ENCODE peak calls at places on chromosome 4, in seven cellular contexts. One of them, this sample, is unnamed.

GRCh38 chr4:140233811-140234696 is 80.1 kb upstream of the MAML3 start:
- DNase-seq in GM23248: peak; percentile 70
- DNase-seq in cardiac fibroblast: peak; percentile 74
- DNase-seq in ACHN: no peak
- DNase-seq in fibroblast of lung: peak; percentile 87
- DNase-seq in activated naive CD8-positive, alpha-beta T cell treated with anti-CD3 and anti-CD28 coated beads for 36 hours: no peak
- DNase-seq in activated T-cell treated with anti-CD3 and anti-CD28 coated beads for 24 hours: no peak
- DNase-seq in this sample: no peak

GRCh38 chr4:169707958-169708643 is 49.6 kb downstream of the HPF1 start:
- DNase-seq in GM23248: peak; percentile 62
- DNase-seq in cardiac fibroblast: peak; percentile 79
- DNase-seq in ACHN: no peak
- DNase-seq in fibroblast of lung: peak; percentile 71
- DNase-seq in activated naive CD8-positive, alpha-beta T cell treated with anti-CD3 and anti-CD28 coated beads for 36 hours: no peak
- DNase-seq in activated T-cell treated with anti-CD3 and anti-CD28 coated beads for 24 hours: no peak
- DNase-seq in this sample: no peak

GRCh38 chr4:40682298-40683101 is 52.8 kb upstream of the RBM47 start:
- DNase-seq in GM23248: no peak
- DNase-seq in cardiac fibroblast: no peak
- DNase-seq in ACHN: no peak
- DNase-seq in fibroblast of lung: no peak
- DNase-seq in activated naive CD8-positive, alpha-beta T cell treated with anti-CD3 and anti-CD28 coated beads for 36 hours: no peak
- DNase-seq in activated T-cell treated with anti-CD3 and anti-CD28 coated beads for 24 hours: no peak
- DNase-seq in this sample: no peak

GRCh38 chr4:71697031-71697430 is 86.8 kb downstream of the GC start:
- DNase-seq in GM23248: no peak
- DNase-seq in cardiac fibroblast: no peak
- DNase-seq in ACHN: no peak
- DNase-seq in fibroblast of lung: no peak
- DNase-seq in activated naive CD8-positive, alpha-beta T cell treated with anti-CD3 and anti-CD28 coated beads for 36 hours: no peak
- DNase-seq in activated T-cell treated with anti-CD3 and anti-CD28 coated beads for 24 hours: no peak
- DNase-seq in this sample: no peak

GRCh38 chr4:41268024-41268423 is 11.3 kb downstream of the UCHL1 start:
- DNase-seq in GM23248: no peak
- DNase-seq in cardiac fibroblast: no peak
- DNase-seq in ACHN: no peak
- DNase-seq in fibroblast of lung: no peak
- DNase-seq in activated naive CD8-positive, alpha-beta T cell treated with anti-CD3 and anti-CD28 coated beads for 36 hours: no peak
- DNase-seq in activated T-cell treated with anti-CD3 and anti-CD28 coated beads for 24 hours: no peak
- DNase-seq in this sample: no peak

GRCh38 chr4:123453006-123453685 is 56.6 kb downstream of the SPRY1 start:
- DNase-seq in GM23248: peak; percentile 66
- DNase-seq in cardiac fibroblast: peak; percentile 39
- DNase-seq in ACHN: no peak
- DNase-seq in fibroblast of lung: peak; percentile 79
- DNase-seq in activated naive CD8-positive, alpha-beta T cell treated with anti-CD3 and anti-CD28 coated beads for 36 hours: no peak
- DNase-seq in activated T-cell treated with anti-CD3 and anti-CD28 coated beads for 24 hours: no peak
- DNase-seq in this sample: no peak

GRCh38 chr4:54784188-54784671 is 126.5 kb downstream of the KIT start:
- DNase-seq in GM23248: peak; percentile 96
- DNase-seq in cardiac fibroblast: peak; percentile 92
- DNase-seq in ACHN: no peak
- DNase-seq in fibroblast of lung: peak; percentile 34
- DNase-seq in activated naive CD8-positive, alpha-beta T cell treated with anti-CD3 and anti-CD28 coated beads for 36 hours: no peak
- DNase-seq in activated T-cell treated with anti-CD3 and anti-CD28 coated beads for 24 hours: no peak
- DNase-seq in this sample: peak; percentile 69

GRCh38 chr4:151806511-151806927 is 45.7 kb upstream of the GATB start:
- DNase-seq in GM23248: peak; percentile 84
- DNase-seq in cardiac fibroblast: peak; percentile 57
- DNase-seq in ACHN: peak; percentile 37
- DNase-seq in fibroblast of lung: peak; percentile 87
- DNase-seq in activated naive CD8-positive, alpha-beta T cell treated with anti-CD3 and anti-CD28 coated beads for 36 hours: no peak
- DNase-seq in activated T-cell treated with anti-CD3 and anti-CD28 coated beads for 24 hours: no peak
- DNase-seq in this sample: peak; percentile 23

GRCh38 chr4:102824398-102824797 is 3.0 kb downstream of the UBE2D3 start:
- DNase-seq in GM23248: peak; percentile 36
- DNase-seq in cardiac fibroblast: no peak
- DNase-seq in ACHN: no peak
- DNase-seq in fibroblast of lung: peak; percentile 5
- DNase-seq in activated naive CD8-positive, alpha-beta T cell treated with anti-CD3 and anti-CD28 coated beads for 36 hours: no peak
- DNase-seq in activated T-cell treated with anti-CD3 and anti-CD28 coated beads for 24 hours: no peak
- DNase-seq in this sample: no peak

GRCh38 chr4:122783301-122784215 is 43.1 kb upstream of the FGF2 start:
- DNase-seq in GM23248: peak; percentile 96
- DNase-seq in cardiac fibroblast: peak; percentile 97
- DNase-seq in ACHN: peak; percentile 96
- DNase-seq in fibroblast of lung: peak; percentile 98
- DNase-seq in activated naive CD8-positive, alpha-beta T cell treated with anti-CD3 and anti-CD28 coated beads for 36 hours: no peak
- DNase-seq in activated T-cell treated with anti-CD3 and anti-CD28 coated beads for 24 hours: no peak
- DNase-seq in this sample: peak; percentile 66

GRCh38 chr4:145315828-145316227 is 135.4 kb upstream of the OTUD4 start:
- DNase-seq in GM23248: peak; percentile 39
- DNase-seq in cardiac fibroblast: no peak
- DNase-seq in ACHN: no peak
- DNase-seq in fibroblast of lung: peak; percentile 73
- DNase-seq in activated naive CD8-positive, alpha-beta T cell treated with anti-CD3 and anti-CD28 coated beads for 36 hours: no peak
- DNase-seq in activated T-cell treated with anti-CD3 and anti-CD28 coated beads for 24 hours: no peak
- DNase-seq in this sample: no peak

GRCh38 chr4:54568184-54568583 is 89.6 kb upstream of the KIT start:
- DNase-seq in GM23248: peak; percentile 84
- DNase-seq in cardiac fibroblast: peak; percentile 73
- DNase-seq in ACHN: peak; percentile 51
- DNase-seq in fibroblast of lung: peak; percentile 84
- DNase-seq in activated naive CD8-positive, alpha-beta T cell treated with anti-CD3 and anti-CD28 coated beads for 36 hours: no peak
- DNase-seq in activated T-cell treated with anti-CD3 and anti-CD28 coated beads for 24 hours: no peak
- DNase-seq in this sample: no peak

GRCh38 chr4:55386840-55387239 is 8.9 kb upstream of the TMEM165 start:
- DNase-seq in GM23248: no peak
- DNase-seq in cardiac fibroblast: no peak
- DNase-seq in ACHN: no peak
- DNase-seq in fibroblast of lung: no peak
- DNase-seq in activated naive CD8-positive, alpha-beta T cell treated with anti-CD3 and anti-CD28 coated beads for 36 hours: no peak
- DNase-seq in activated T-cell treated with anti-CD3 and anti-CD28 coated beads for 24 hours: no peak
- DNase-seq in this sample: no peak

GRCh38 chr4:105896461-105896939 is 1.2 kb downstream of the NPNT start:
- DNase-seq in GM23248: no peak
- DNase-seq in cardiac fibroblast: no peak
- DNase-seq in ACHN: no peak
- DNase-seq in fibroblast of lung: no peak
- DNase-seq in activated naive CD8-positive, alpha-beta T cell treated with anti-CD3 and anti-CD28 coated beads for 36 hours: no peak
- DNase-seq in activated T-cell treated with anti-CD3 and anti-CD28 coated beads for 24 hours: no peak
- DNase-seq in this sample: no peak

GRCh38 chr4:121373841-121374240 is 7.0 kb downstream of the QRFPR start:
- DNase-seq in GM23248: no peak
- DNase-seq in cardiac fibroblast: no peak
- DNase-seq in ACHN: no peak
- DNase-seq in fibroblast of lung: no peak
- DNase-seq in activated naive CD8-positive, alpha-beta T cell treated with anti-CD3 and anti-CD28 coated beads for 36 hours: no peak
- DNase-seq in activated T-cell treated with anti-CD3 and anti-CD28 coated beads for 24 hours: no peak
- DNase-seq in this sample: no peak

GRCh38 chr4:879730-880079 is 52.4 kb downstream of the GAK start:
- DNase-seq in GM23248: no peak
- DNase-seq in cardiac fibroblast: no peak
- DNase-seq in ACHN: peak; percentile 9
- DNase-seq in fibroblast of lung: no peak
- DNase-seq in activated naive CD8-positive, alpha-beta T cell treated with anti-CD3 and anti-CD28 coated beads for 36 hours: peak; percentile 50
- DNase-seq in activated T-cell treated with anti-CD3 and anti-CD28 coated beads for 24 hours: peak; percentile 60
- DNase-seq in this sample: no peak

GRCh38 chr4:7115557-7116340 is 47.9 kb upstream of the GRPEL1 start:
- DNase-seq in GM23248: no peak
- DNase-seq in cardiac fibroblast: no peak
- DNase-seq in ACHN: no peak
- DNase-seq in fibroblast of lung: no peak
- DNase-seq in activated naive CD8-positive, alpha-beta T cell treated with anti-CD3 and anti-CD28 coated beads for 36 hours: no peak
- DNase-seq in activated T-cell treated with anti-CD3 and anti-CD28 coated beads for 24 hours: no peak
- DNase-seq in this sample: no peak

GRCh38 chr4:43512253-43512652 is 619.7 kb downstream of the GRXCR1 start:
- DNase-seq in GM23248: no peak
- DNase-seq in cardiac fibroblast: no peak
- DNase-seq in ACHN: no peak
- DNase-seq in fibroblast of lung: no peak
- DNase-seq in activated naive CD8-positive, alpha-beta T cell treated with anti-CD3 and anti-CD28 coated beads for 36 hours: no peak
- DNase-seq in activated T-cell treated with anti-CD3 and anti-CD28 coated beads for 24 hours: no peak
- DNase-seq in this sample: no peak

GRCh38 chr4:86117781-86118302 is 242.0 kb downstream of the MAPK10 start:
- DNase-seq in GM23248: peak; percentile 94
- DNase-seq in cardiac fibroblast: peak; percentile 87
- DNase-seq in ACHN: no peak
- DNase-seq in fibroblast of lung: peak; percentile 100
- DNase-seq in activated naive CD8-positive, alpha-beta T cell treated with anti-CD3 and anti-CD28 coated beads for 36 hours: no peak
- DNase-seq in activated T-cell treated with anti-CD3 and anti-CD28 coated beads for 24 hours: no peak
- DNase-seq in this sample: no peak

GRCh38 chr4:87228561-87228860 is 8.1 kb upstream of the KLHL8 start:
- DNase-seq in GM23248: no peak
- DNase-seq in cardiac fibroblast: no peak
- DNase-seq in ACHN: no peak
- DNase-seq in fibroblast of lung: no peak
- DNase-seq in activated naive CD8-positive, alpha-beta T cell treated with anti-CD3 and anti-CD28 coated beads for 36 hours: no peak
- DNase-seq in activated T-cell treated with anti-CD3 and anti-CD28 coated beads for 24 hours: no peak
- DNase-seq in this sample: no peak

GRCh38 chr4:59728496-59728895 is 1471.6 kb upstream of the ADGRL3 start:
- DNase-seq in GM23248: no peak
- DNase-seq in cardiac fibroblast: no peak
- DNase-seq in ACHN: no peak
- DNase-seq in fibroblast of lung: peak; percentile 1
- DNase-seq in activated naive CD8-positive, alpha-beta T cell treated with anti-CD3 and anti-CD28 coated beads for 36 hours: no peak
- DNase-seq in activated T-cell treated with anti-CD3 and anti-CD28 coated beads for 24 hours: no peak
- DNase-seq in this sample: no peak

GRCh38 chr4:16607693-16608092 is 290.8 kb downstream of the LDB2 start:
- DNase-seq in GM23248: no peak
- DNase-seq in cardiac fibroblast: no peak
- DNase-seq in ACHN: no peak
- DNase-seq in fibroblast of lung: no peak
- DNase-seq in activated naive CD8-positive, alpha-beta T cell treated with anti-CD3 and anti-CD28 coated beads for 36 hours: no peak
- DNase-seq in activated T-cell treated with anti-CD3 and anti-CD28 coated beads for 24 hours: no peak
- DNase-seq in this sample: no peak

GRCh38 chr4:2572076-2572475 is 35.6 kb downstream of the FAM193A start:
- DNase-seq in GM23248: no peak
- DNase-seq in cardiac fibroblast: no peak
- DNase-seq in ACHN: no peak
- DNase-seq in fibroblast of lung: no peak
- DNase-seq in activated naive CD8-positive, alpha-beta T cell treated with anti-CD3 and anti-CD28 coated beads for 36 hours: no peak
- DNase-seq in activated T-cell treated with anti-CD3 and anti-CD28 coated beads for 24 hours: no peak
- DNase-seq in this sample: no peak

GRCh38 chr4:109434793-109435080 is 1.1 kb downstream of the SEC24B start:
- DNase-seq in GM23248: peak; percentile 52
- DNase-seq in cardiac fibroblast: peak; percentile 23
- DNase-seq in ACHN: no peak
- DNase-seq in fibroblast of lung: peak; percentile 63
- DNase-seq in activated naive CD8-positive, alpha-beta T cell treated with anti-CD3 and anti-CD28 coated beads for 36 hours: no peak
- DNase-seq in activated T-cell treated with anti-CD3 and anti-CD28 coated beads for 24 hours: no peak
- DNase-seq in this sample: no peak

GRCh38 chr4:83082777-83083176 is 31.8 kb downstream of the PLAC8 start:
- DNase-seq in GM23248: peak; percentile 13
- DNase-seq in cardiac fibroblast: peak; percentile 3
- DNase-seq in ACHN: no peak
- DNase-seq in fibroblast of lung: peak; percentile 39
- DNase-seq in activated naive CD8-positive, alpha-beta T cell treated with anti-CD3 and anti-CD28 coated beads for 36 hours: no peak
- DNase-seq in activated T-cell treated with anti-CD3 and anti-CD28 coated beads for 24 hours: no peak
- DNase-seq in this sample: peak; percentile 65

GRCh38 chr4:81828991-81829390 is 357.3 kb upstream of the RASGEF1B start:
- DNase-seq in GM23248: no peak
- DNase-seq in cardiac fibroblast: no peak
- DNase-seq in ACHN: no peak
- DNase-seq in fibroblast of lung: no peak
- DNase-seq in activated naive CD8-positive, alpha-beta T cell treated with anti-CD3 and anti-CD28 coated beads for 36 hours: no peak
- DNase-seq in activated T-cell treated with anti-CD3 and anti-CD28 coated beads for 24 hours: no peak
- DNase-seq in this sample: no peak

GRCh38 chr4:186700746-186701145 is 22.9 kb downstream of the FAT1 start:
- DNase-seq in GM23248: peak; percentile 97
- DNase-seq in cardiac fibroblast: peak; percentile 83
- DNase-seq in ACHN: no peak
- DNase-seq in fibroblast of lung: peak; percentile 93
- DNase-seq in activated naive CD8-positive, alpha-beta T cell treated with anti-CD3 and anti-CD28 coated beads for 36 hours: no peak
- DNase-seq in activated T-cell treated with anti-CD3 and anti-CD28 coated beads for 24 hours: no peak
- DNase-seq in this sample: no peak

GRCh38 chr4:3243066-3243775 is 5.7 kb upstream of the MSANTD1 start:
- DNase-seq in GM23248: no peak
- DNase-seq in cardiac fibroblast: no peak
- DNase-seq in ACHN: no peak
- DNase-seq in fibroblast of lung: no peak
- DNase-seq in activated naive CD8-positive, alpha-beta T cell treated with anti-CD3 and anti-CD28 coated beads for 36 hours: no peak
- DNase-seq in activated T-cell treated with anti-CD3 and anti-CD28 coated beads for 24 hours: no peak
- DNase-seq in this sample: no peak

GRCh38 chr4:134200811-134201215 is 776 bp downstream of the PABPC4L start:
- DNase-seq in GM23248: no peak
- DNase-seq in cardiac fibroblast: no peak
- DNase-seq in ACHN: no peak
- DNase-seq in fibroblast of lung: peak; percentile 11
- DNase-seq in activated naive CD8-positive, alpha-beta T cell treated with anti-CD3 and anti-CD28 coated beads for 36 hours: no peak
- DNase-seq in activated T-cell treated with anti-CD3 and anti-CD28 coated beads for 24 hours: no peak
- DNase-seq in this sample: no peak

GRCh38 chr4:107709916-107710315 is 10.1 kb downstream of the PAPSS1 start:
- DNase-seq in GM23248: peak; percentile 35
- DNase-seq in cardiac fibroblast: peak; percentile 37
- DNase-seq in ACHN: no peak
- DNase-seq in fibroblast of lung: peak; percentile 22
- DNase-seq in activated naive CD8-positive, alpha-beta T cell treated with anti-CD3 and anti-CD28 coated beads for 36 hours: no peak
- DNase-seq in activated T-cell treated with anti-CD3 and anti-CD28 coated beads for 24 hours: no peak
- DNase-seq in this sample: no peak

GRCh38 chr4:185721949-185722316 is 90.1 kb downstream of the SORBS2 start:
- DNase-seq in GM23248: no peak
- DNase-seq in cardiac fibroblast: peak; percentile 88
- DNase-seq in ACHN: no peak
- DNase-seq in fibroblast of lung: no peak
- DNase-seq in activated naive CD8-positive, alpha-beta T cell treated with anti-CD3 and anti-CD28 coated beads for 36 hours: no peak
- DNase-seq in activated T-cell treated with anti-CD3 and anti-CD28 coated beads for 24 hours: no peak
- DNase-seq in this sample: peak; percentile 50

GRCh38 chr4:21248336-21248735 is 548.1 kb downstream of the PACRGL start:
- DNase-seq in GM23248: no peak
- DNase-seq in cardiac fibroblast: no peak
- DNase-seq in ACHN: no peak
- DNase-seq in fibroblast of lung: no peak
- DNase-seq in activated naive CD8-positive, alpha-beta T cell treated with anti-CD3 and anti-CD28 coated beads for 36 hours: no peak
- DNase-seq in activated T-cell treated with anti-CD3 and anti-CD28 coated beads for 24 hours: no peak
- DNase-seq in this sample: no peak

GRCh38 chr4:124711469-124712416 is 789 bp downstream of the ANKRD50 start:
- DNase-seq in GM23248: peak; percentile 79
- DNase-seq in cardiac fibroblast: peak; percentile 80
- DNase-seq in ACHN: peak; percentile 75
- DNase-seq in fibroblast of lung: peak; percentile 77
- DNase-seq in activated naive CD8-positive, alpha-beta T cell treated with anti-CD3 and anti-CD28 coated beads for 36 hours: no peak
- DNase-seq in activated T-cell treated with anti-CD3 and anti-CD28 coated beads for 24 hours: peak; percentile 0
- DNase-seq in this sample: peak; percentile 68

GRCh38 chr4:169109276-169109675 is 99.2 kb upstream of the CBR4 start:
- DNase-seq in GM23248: no peak
- DNase-seq in cardiac fibroblast: no peak
- DNase-seq in ACHN: no peak
- DNase-seq in fibroblast of lung: no peak
- DNase-seq in activated naive CD8-positive, alpha-beta T cell treated with anti-CD3 and anti-CD28 coated beads for 36 hours: no peak
- DNase-seq in activated T-cell treated with anti-CD3 and anti-CD28 coated beads for 24 hours: no peak
- DNase-seq in this sample: no peak

GRCh38 chr4:120749445-120750151 is 172.9 kb downstream of the PRDM5 start:
- DNase-seq in GM23248: no peak
- DNase-seq in cardiac fibroblast: no peak
- DNase-seq in ACHN: no peak
- DNase-seq in fibroblast of lung: no peak
- DNase-seq in activated naive CD8-positive, alpha-beta T cell treated with anti-CD3 and anti-CD28 coated beads for 36 hours: no peak
- DNase-seq in activated T-cell treated with anti-CD3 and anti-CD28 coated beads for 24 hours: no peak
- DNase-seq in this sample: no peak

GRCh38 chr4:77113069-77113468 is 37.3 kb upstream of the CCNI start:
- DNase-seq in GM23248: no peak
- DNase-seq in cardiac fibroblast: no peak
- DNase-seq in ACHN: no peak
- DNase-seq in fibroblast of lung: no peak
- DNase-seq in activated naive CD8-positive, alpha-beta T cell treated with anti-CD3 and anti-CD28 coated beads for 36 hours: no peak
- DNase-seq in activated T-cell treated with anti-CD3 and anti-CD28 coated beads for 24 hours: no peak
- DNase-seq in this sample: no peak

GRCh38 chr4:150010525-150011126 is 67.6 kb upstream of the DCLK2 start:
- DNase-seq in GM23248: peak; percentile 67
- DNase-seq in cardiac fibroblast: peak; percentile 81
- DNase-seq in ACHN: peak; percentile 66
- DNase-seq in fibroblast of lung: peak; percentile 71
- DNase-seq in activated naive CD8-positive, alpha-beta T cell treated with anti-CD3 and anti-CD28 coated beads for 36 hours: no peak
- DNase-seq in activated T-cell treated with anti-CD3 and anti-CD28 coated beads for 24 hours: no peak
- DNase-seq in this sample: peak; percentile 80

GRCh38 chr4:119550857-119551532 is 77.6 kb downstream of the PDE5A start:
- DNase-seq in GM23248: peak; percentile 48
- DNase-seq in cardiac fibroblast: peak; percentile 46
- DNase-seq in ACHN: no peak
- DNase-seq in fibroblast of lung: peak; percentile 76
- DNase-seq in activated naive CD8-positive, alpha-beta T cell treated with anti-CD3 and anti-CD28 coated beads for 36 hours: no peak
- DNase-seq in activated T-cell treated with anti-CD3 and anti-CD28 coated beads for 24 hours: no peak
- DNase-seq in this sample: no peak